ENCODE peak calls at places on chromosomes 1 and 21, in four cellular contexts. One of them, this sample, is unnamed.

GRCh38 chr1:8458607-8459006 is 140.7 kb downstream of the SLC45A1 start:
- DNase-seq in A549: no peak
- DNase-seq in K562: no peak
- DNase-seq in HepG2: no peak
- DNase-seq in this sample: no peak

GRCh38 chr21:25329227-25329626 is 278.1 kb downstream of the MRPL39 start:
- DNase-seq in A549: no peak
- DNase-seq in K562: no peak
- DNase-seq in HepG2: no peak
- DNase-seq in this sample: no peak

GRCh38 chr21:45524756-45525152 is 17.5 kb downstream of the SLC19A1 start:
- DNase-seq in A549: no peak
- DNase-seq in K562: no peak
- DNase-seq in HepG2: no peak
- DNase-seq in this sample: peak; percentile 1

GRCh38 chr1:74799119-74799518 is 66.2 kb downstream of the TYW3 start:
- DNase-seq in A549: no peak
- DNase-seq in K562: no peak
- DNase-seq in HepG2: no peak
- DNase-seq in this sample: no peak

GRCh38 chr1:90919900-90920299 is 101.9 kb downstream of the ZNF644 start:
- DNase-seq in A549: no peak
- DNase-seq in K562: no peak
- DNase-seq in HepG2: no peak
- DNase-seq in this sample: no peak

GRCh38 chr1:113542221-113542701 is 151.9 kb downstream of the MAGI3 start:
- DNase-seq in A549: no peak
- DNase-seq in K562: no peak
- DNase-seq in HepG2: no peak
- DNase-seq in this sample: no peak

GRCh38 chr21:45228171-45228641 is 59.5 kb downstream of the POFUT2 start:
- DNase-seq in A549: no peak
- DNase-seq in K562: no peak
- DNase-seq in HepG2: peak; percentile 12
- DNase-seq in this sample: no peak

GRCh38 chr1:150535511-150536281 is 13.5 kb upstream of the ADAMTSL4 start:
- DNase-seq in A549: no peak
- DNase-seq in K562: no peak
- DNase-seq in HepG2: no peak
- DNase-seq in this sample: no peak

GRCh38 chr1:93014156-93014555 is 52.9 kb upstream of the DIPK1A start:
- DNase-seq in A549: no peak
- DNase-seq in K562: no peak
- DNase-seq in HepG2: no peak
- DNase-seq in this sample: no peak

GRCh38 chr21:46001821-46002681 is 20.5 kb downstream of the COL6A1 start:
- DNase-seq in A549: no peak
- DNase-seq in K562: no peak
- DNase-seq in HepG2: no peak
- DNase-seq in this sample: peak; percentile 11

GRCh38 chr1:235429143-235429542 is 61.9 kb downstream of the TBCE start:
- DNase-seq in A549: no peak
- DNase-seq in K562: no peak
- DNase-seq in HepG2: no peak
- DNase-seq in this sample: no peak

GRCh38 chr21:44701541-44701940 is 4.6 kb downstream of the KRTAP10-12 start:
- DNase-seq in A549: no peak
- DNase-seq in K562: no peak
- DNase-seq in HepG2: no peak
- DNase-seq in this sample: no peak

GRCh38 chr1:226966683-226967082 is 26.6 kb downstream of the COQ8A start:
- DNase-seq in A549: no peak
- DNase-seq in K562: no peak
- DNase-seq in HepG2: no peak
- DNase-seq in this sample: no peak
- TF ChIP-seq HMGXB4 in A549: no peak
- TF ChIP-seq HMGXB4 in K562: no peak
- TF ChIP-seq HMGXB4 in HepG2: no peak
- TF ChIP-seq HMGXB4 in this sample: no peak

DNA sequence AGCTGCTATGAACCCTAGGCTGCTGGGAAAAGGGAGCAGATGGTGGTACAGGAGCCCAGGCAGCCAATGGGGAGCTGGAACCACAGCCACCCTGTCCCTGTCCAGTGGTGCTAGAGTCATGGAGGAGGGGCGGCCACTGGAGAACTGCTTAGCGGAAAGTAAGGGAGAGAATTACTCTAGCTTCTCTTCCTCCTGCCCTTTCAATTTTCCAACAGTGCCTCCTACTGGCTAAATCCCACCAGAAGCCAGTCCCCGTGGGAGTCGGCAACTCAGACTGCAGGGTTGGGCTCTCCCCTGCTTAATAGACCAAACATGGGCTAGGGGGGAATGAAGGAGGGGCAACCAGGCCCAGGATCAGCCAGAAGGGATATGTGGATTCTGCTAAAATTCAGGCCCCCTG is 154.5 kb downstream of the ACTL8 start:
- DNase-seq in A549: no peak
- DNase-seq in K562: peak; percentile 14
- DNase-seq in HepG2: no peak
- DNase-seq in this sample: peak; percentile 74
- TF ChIP-seq HMGXB4 in A549: no peak
- TF ChIP-seq HMGXB4 in K562: no peak
- TF ChIP-seq HMGXB4 in HepG2: no peak
- TF ChIP-seq HMGXB4 in this sample: no peak

DNA sequence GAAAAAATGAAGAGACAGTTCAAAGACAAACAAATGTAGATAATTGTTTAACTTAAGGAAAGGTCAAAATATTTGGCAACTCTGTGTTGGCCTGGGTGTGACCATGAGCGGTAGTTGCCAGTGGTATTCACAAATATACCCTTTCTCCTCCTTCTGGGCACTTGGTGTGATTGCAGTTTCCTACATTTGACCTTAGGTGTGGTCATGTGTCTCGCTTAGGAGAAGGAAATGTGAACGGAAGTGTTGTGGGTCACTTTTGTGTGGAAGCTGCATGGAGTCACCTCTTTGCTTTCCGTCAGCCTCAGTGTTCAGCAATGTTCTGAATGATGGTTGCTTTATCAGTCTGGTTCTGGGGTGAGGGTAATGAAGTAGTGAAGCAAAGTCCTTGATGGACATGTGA is 3.4 kb upstream of the PCSK9 start:
- DNase-seq in A549: peak; percentile 55
- DNase-seq in K562: peak; percentile 63
- DNase-seq in HepG2: peak; percentile 38
- DNase-seq in this sample: no peak
- TF ChIP-seq HMGXB4 in A549: no peak
- TF ChIP-seq HMGXB4 in K562: no peak
- TF ChIP-seq HMGXB4 in HepG2: no peak
- TF ChIP-seq HMGXB4 in this sample: no peak

GRCh38 chr1:109282497-109282951 is 421 bp downstream of the PSRC1 start:
- DNase-seq in A549: peak; percentile 19
- DNase-seq in K562: no peak
- DNase-seq in HepG2: no peak
- DNase-seq in this sample: peak; percentile 47

GRCh38 chr1:109280768-109281356 is 2.1 kb downstream of the PSRC1 start:
- DNase-seq in A549: no peak
- DNase-seq in K562: no peak
- DNase-seq in HepG2: no peak
- DNase-seq in this sample: no peak

GRCh38 chr1:109283748-109284600 is 1.0 kb upstream of the PSRC1 start:
- DNase-seq in A549: no peak
- DNase-seq in K562: peak; percentile 71
- DNase-seq in HepG2: no peak
- DNase-seq in this sample: no peak

GRCh38 chr1:109282952-109283747 is at the start of gene PSRC1:
- DNase-seq in A549: peak; percentile 95
- DNase-seq in K562: peak; percentile 99
- DNase-seq in HepG2: peak; percentile 90
- DNase-seq in this sample: peak; percentile 96

GRCh38 chr1:109281680-109282496 is 1.1 kb downstream of the PSRC1 start:
- DNase-seq in A549: no peak
- DNase-seq in K562: peak; percentile 33
- DNase-seq in HepG2: no peak
- DNase-seq in this sample: no peak
- TF ChIP-seq HMGXB4 in A549: no peak
- TF ChIP-seq HMGXB4 in K562: no peak
- TF ChIP-seq HMGXB4 in HepG2: no peak
- TF ChIP-seq HMGXB4 in this sample: no peak

DNA sequence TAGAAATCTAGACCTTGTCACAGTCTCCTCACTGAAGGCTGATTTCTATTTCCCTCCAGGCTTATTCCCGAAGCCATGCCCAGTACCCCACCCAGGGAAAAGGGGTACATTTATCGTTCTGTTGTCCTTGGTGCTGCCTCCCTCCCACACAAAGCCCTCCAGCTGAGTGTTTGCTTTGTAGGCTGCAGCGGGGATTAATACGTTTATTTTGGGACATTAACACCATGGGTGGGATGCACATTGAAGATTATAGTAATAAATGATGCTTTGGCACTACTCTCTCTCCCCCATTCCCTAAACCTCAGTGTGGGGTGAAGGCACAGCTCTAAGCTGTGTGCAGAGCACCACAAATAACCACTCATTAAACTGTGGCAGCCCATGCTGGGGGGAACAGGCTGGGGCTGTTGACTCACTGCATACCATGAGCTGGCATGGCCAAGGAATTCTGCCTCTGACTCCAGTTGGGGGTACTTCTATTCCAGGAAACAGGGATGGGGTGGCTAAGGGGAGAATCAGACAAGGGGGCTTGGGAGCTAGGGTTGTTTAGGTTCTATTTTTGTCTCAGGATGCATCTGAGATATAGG is 7.6 kb downstream of the PCP4L1 start:
- DNase-seq in A549: no peak
- DNase-seq in K562: no peak
- DNase-seq in HepG2: no peak
- DNase-seq in this sample: no peak
- TF ChIP-seq HMGXB4 in A549: no peak
- TF ChIP-seq HMGXB4 in K562: no peak
- TF ChIP-seq HMGXB4 in HepG2: no peak
- TF ChIP-seq HMGXB4 in this sample: no peak

GRCh38 chr1:27661412-27662075 is 10.4 kb downstream of the IFI6 start:
- DNase-seq in A549: no peak
- DNase-seq in K562: no peak
- DNase-seq in HepG2: no peak
- DNase-seq in this sample: no peak

GRCh38 chr1:27660300-27660837 is 11.6 kb downstream of the IFI6 start:
- DNase-seq in A549: no peak
- DNase-seq in K562: no peak
- DNase-seq in HepG2: no peak
- DNase-seq in this sample: no peak

GRCh38 chr1:27656157-27656893 is 15.7 kb downstream of the IFI6 start:
- DNase-seq in A549: no peak
- DNase-seq in K562: no peak
- DNase-seq in HepG2: no peak
- DNase-seq in this sample: peak; percentile 70

GRCh38 chr1:27658951-27659496 is 13.0 kb downstream of the IFI6 start:
- DNase-seq in A549: no peak
- DNase-seq in K562: peak; percentile 56
- DNase-seq in HepG2: no peak
- DNase-seq in this sample: no peak

GRCh38 chr1:27659497-27660299 is 12.3 kb downstream of the IFI6 start:
- DNase-seq in A549: peak; percentile 61
- DNase-seq in K562: peak; percentile 96
- DNase-seq in HepG2: peak; percentile 53
- DNase-seq in this sample: peak; percentile 96
- TF ChIP-seq HMGXB4 in A549: no peak
- TF ChIP-seq HMGXB4 in K562: no peak
- TF ChIP-seq HMGXB4 in HepG2: no peak
- TF ChIP-seq HMGXB4 in this sample: no peak

GRCh38 chr1:233242827-233243483 is 52.6 kb downstream of the PCNX2 start:
- DNase-seq in A549: no peak
- DNase-seq in K562: no peak
- DNase-seq in HepG2: no peak
- DNase-seq in this sample: no peak
- TF ChIP-seq HMGXB4 in A549: no peak
- TF ChIP-seq HMGXB4 in K562: no peak
- TF ChIP-seq HMGXB4 in HepG2: no peak
- TF ChIP-seq HMGXB4 in this sample: no peak

GRCh38 chr1:226979517-226980121 is 39.5 kb downstream of the COQ8A start:
- DNase-seq in A549: no peak
- DNase-seq in K562: no peak
- DNase-seq in HepG2: no peak
- DNase-seq in this sample: no peak

GRCh38 chr1:226979115-226979516 is 39.0 kb downstream of the COQ8A start:
- DNase-seq in A549: no peak
- DNase-seq in K562: no peak
- DNase-seq in HepG2: no peak
- DNase-seq in this sample: no peak

GRCh38 chr1:226977288-226977972 is 37.3 kb downstream of the COQ8A start:
- DNase-seq in A549: no peak
- DNase-seq in K562: no peak
- DNase-seq in HepG2: no peak
- DNase-seq in this sample: no peak

GRCh38 chr1:226977973-226978344 is 37.9 kb downstream of the COQ8A start:
- DNase-seq in A549: no peak
- DNase-seq in K562: no peak
- DNase-seq in HepG2: no peak
- DNase-seq in this sample: no peak

GRCh38 chr1:226978350-226979114 is 38.4 kb downstream of the COQ8A start:
- DNase-seq in A549: no peak
- DNase-seq in K562: no peak
- DNase-seq in HepG2: no peak
- DNase-seq in this sample: no peak
- TF ChIP-seq HMGXB4 in A549: no peak
- TF ChIP-seq HMGXB4 in K562: no peak
- TF ChIP-seq HMGXB4 in HepG2: no peak
- TF ChIP-seq HMGXB4 in this sample: no peak